ENCODE peak calls at places on chromosomes 6 and 20, in six cellular contexts. N is choroid plexus epithelial cell, E is fibroblast of mammary gland, K is right atrium auricular region, C is astrocyte of the cerebellum, F is breast epithelium. X is an unnamed sample.
A peak's percentile ranks its signal among the peaks of the same experiment; 100 is the strongest.

GRCh38 chr20:47784599-47785320 is 521 bp downstream of the SULF2 start:
- DNase-seq in N (peak; percentile 36), E (peak; percentile 32), K (peak; percentile 66), C (no peak), F (no peak), X (peak; percentile 40)

GRCh38 chr20:370151-370600 is 10.4 kb upstream of the TRIB3 start:
- DNase-seq in N (no peak), E (no peak), K (no peak), C (no peak), F (no peak), X (no peak)

GRCh38 chr6:38495511-38495910 is 144.2 kb downstream of the BTBD9 start:
- DNase-seq in N (no peak), E (no peak), K (no peak), C (no peak), F (no peak), X (no peak)

GRCh38 chr20:62702886-62703852 is 5.5 kb upstream of the NTSR1 start:
- DNase-seq in N (peak; percentile 80), E (peak; percentile 95), K (no peak), C (peak; percentile 47), F (no peak), X (peak; percentile 85)

GRCh38 chr6:18904681-18905080 is 517.5 kb downstream of the RNF144B start:
- DNase-seq in N (no peak), E (no peak), K (no peak), C (no peak), F (no peak), X (no peak)

GRCh38 chr6:154350293-154350692 is 6.3 kb downstream of the IPCEF1 start:
- DNase-seq in N (no peak), E (peak; percentile 44), K (no peak), C (no peak), F (no peak), X (no peak)

GRCh38 chr20:47351643-47352331 is 4.7 kb downstream of the ZMYND8 start:
- DNase-seq in N (no peak), E (no peak), K (no peak), C (no peak), F (no peak), X (no peak)

GRCh38 chr6:166162599-166163342 is 4.9 kb downstream of the TBXT start:
- DNase-seq in N (no peak), E (no peak), K (no peak), C (no peak), F (no peak), X (no peak)

GRCh38 chr20:31449511-31450128 is 9.2 kb downstream of the DEFB123 start:
- DNase-seq in N (no peak), E (no peak), K (no peak), C (no peak), F (no peak), X (no peak)

GRCh38 chr6:2952557-2953095 is 18.7 kb downstream of the SERPINB6 start:
- DNase-seq in N (peak; percentile 83), E (peak; percentile 83), K (peak; percentile 77), C (peak; percentile 68), F (peak; percentile 69), X (peak; percentile 91)

GRCh38 chr20:23298926-23299672 is 51.5 kb upstream of the NXT1 start:
- DNase-seq in N (peak; percentile 53), E (peak; percentile 53), K (no peak), C (no peak), F (no peak), X (no peak)

GRCh38 chr6:47197672-47198640 is 111.7 kb downstream of the TNFRSF21 start:
- DNase-seq in N (no peak), E (no peak), K (no peak), C (no peak), F (no peak), X (peak; percentile 17)

GRCh38 chr20:36644713-36645109 is 1.3 kb downstream of the SLA2 start:
- DNase-seq in N (no peak), E (no peak), K (no peak), C (no peak), F (no peak), X (no peak)

GRCh38 chr6:133896344-133896721 is 7.4 kb downstream of the TCF21 start:
- DNase-seq in N (no peak), E (no peak), K (no peak), C (no peak), F (no peak), X (no peak)

GRCh38 chr6:4958624-4959023 is 45.2 kb downstream of the RPP40 start:
- DNase-seq in N (no peak), E (no peak), K (no peak), C (no peak), F (no peak), X (no peak)

GRCh38 chr6:2976571-2977085 is 5.3 kb upstream of the SERPINB6 start:
- DNase-seq in N (peak; percentile 53), E (peak; percentile 93), K (no peak), C (peak; percentile 62), F (no peak), X (peak; percentile 81)

GRCh38 chr20:58760881-58761280 is 68.3 kb downstream of the NPEPL1 start:
- DNase-seq in N (no peak), E (no peak), K (no peak), C (no peak), F (no peak), X (no peak)

GRCh38 chr20:7657569-7657968 is 282.7 kb downstream of the HAO1 start:
- DNase-seq in N (no peak), E (no peak), K (no peak), C (no peak), F (no peak), X (peak; percentile 28)

GRCh38 chr20:49880724-49881445 is 34.4 kb downstream of the SPATA2 start:
- DNase-seq in N (no peak), E (no peak), K (no peak), C (no peak), F (no peak), X (no peak)

GRCh38 chr6:139153876-139154275 is 19.0 kb downstream of the HECA start:
- DNase-seq in N (peak; percentile 71), E (peak; percentile 77), K (no peak), C (peak; percentile 61), F (no peak), X (peak; percentile 53)

GRCh38 chr20:36252511-36252910 is 16.2 kb downstream of the AAR2 start:
- DNase-seq in N (no peak), E (no peak), K (no peak), C (no peak), F (no peak), X (no peak)

GRCh38 chr6:88982720-88983119 is 19.3 kb upstream of the RNGTT start:
- DNase-seq in N (peak; percentile 85), E (peak; percentile 94), K (peak; percentile 77), C (peak; percentile 90), F (no peak), X (peak; percentile 78)

GRCh38 chr20:3890410-3890751 is 1.2 kb downstream of the PANK2 start:
- DNase-seq in N (peak; percentile 47), E (peak; percentile 57), K (no peak), C (no peak), F (no peak), X (peak; percentile 52)

DNA sequence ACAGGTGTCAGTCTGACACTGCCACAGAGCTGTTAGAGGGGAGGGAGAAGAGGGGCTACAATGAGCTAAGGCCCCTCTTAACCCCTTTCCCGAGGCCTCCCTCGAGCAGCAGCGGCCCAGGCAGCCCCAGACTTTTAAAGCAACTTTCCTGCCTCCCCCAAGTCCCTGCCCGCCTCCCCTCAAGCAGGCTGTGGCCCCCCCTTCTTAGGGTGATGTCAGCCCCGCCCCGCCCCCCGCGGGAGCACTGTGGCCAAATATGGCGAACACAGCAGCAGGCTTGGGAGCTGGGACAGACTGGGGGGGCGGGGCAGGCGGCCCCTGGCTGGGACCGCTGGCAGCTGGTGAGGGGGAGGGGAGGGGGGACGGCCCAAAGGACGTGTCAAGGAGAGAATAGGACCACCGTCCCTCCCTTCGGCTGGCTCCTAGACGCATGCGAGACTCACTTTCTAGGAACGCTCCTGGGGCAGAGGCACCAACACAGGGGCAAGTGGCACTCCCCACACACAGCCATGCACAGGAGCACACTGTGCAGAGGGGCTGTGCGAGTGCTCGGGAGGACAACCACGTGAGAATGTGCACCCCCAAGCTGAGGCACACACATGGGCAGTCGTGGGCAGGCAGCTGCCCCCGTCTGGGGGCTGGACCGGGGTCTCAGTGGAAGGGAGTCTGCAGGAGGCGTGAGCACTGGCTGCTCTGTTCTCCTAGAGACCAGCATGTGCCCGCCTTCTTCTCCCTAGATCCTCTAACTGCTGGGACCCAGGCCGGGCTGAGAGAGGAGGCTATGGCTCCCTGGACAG is 6.7 kb downstream of the TEAD3 start:
- DNase-seq in N (peak; percentile 53), E (peak; percentile 47), K (peak; percentile 77), C (no peak), F (peak; percentile 70), X (peak; percentile 77)
- H3K4me3 ChIP-seq in N (no peak overlapping the region), E (no peak overlapping the region), K (no peak overlapping the region), C (peak overlapping the region; percentile 1), F (peak overlapping the region; percentile 28), X (peak overlapping the region; percentile 14)

DNA sequence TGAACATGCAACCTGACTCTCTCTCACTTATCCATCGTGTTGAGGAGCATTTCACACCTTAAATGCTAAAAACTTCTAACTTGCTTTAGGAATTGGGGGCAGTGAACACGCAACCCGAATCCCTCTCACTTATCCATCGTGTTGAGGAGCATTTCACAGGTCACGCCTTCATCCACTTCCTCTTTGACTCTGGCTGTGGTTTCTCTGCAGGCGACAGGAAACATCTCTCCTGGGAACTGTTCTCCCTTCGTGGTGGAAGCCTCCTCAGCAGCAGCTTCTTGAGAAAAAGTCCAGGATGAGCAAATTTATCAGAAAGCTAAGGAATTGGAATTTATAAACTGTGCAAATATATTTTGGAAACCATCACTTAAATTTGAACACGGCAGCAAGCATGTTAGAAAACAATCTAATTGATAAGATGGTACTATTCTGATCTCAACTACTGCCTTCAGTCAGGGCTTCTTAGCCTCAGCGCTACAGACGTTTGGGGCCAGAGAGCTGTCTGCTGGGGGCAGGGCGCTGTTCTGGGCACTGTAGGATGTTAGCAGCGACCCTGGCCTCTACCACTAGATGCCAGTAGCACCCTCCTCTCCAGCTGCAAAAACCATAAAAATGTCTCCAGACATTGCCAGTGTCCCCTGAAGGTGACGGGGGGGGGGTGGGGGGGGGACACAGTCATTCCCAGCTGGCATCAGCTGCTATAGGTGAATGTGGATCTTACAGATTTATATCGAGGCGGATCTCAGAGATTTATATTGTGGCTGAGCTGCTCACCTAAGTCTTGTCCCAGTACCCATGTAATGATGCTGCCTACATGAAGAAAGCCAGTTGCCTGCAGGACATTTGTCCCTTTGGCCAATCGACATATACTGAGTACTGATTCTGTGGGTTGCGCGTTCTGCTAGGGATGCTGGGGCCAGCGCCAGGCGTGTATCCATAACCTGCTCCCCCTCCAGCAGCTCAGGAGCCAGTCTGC is 26.2 kb downstream of the CTCFL start:
- DNase-seq in N (peak; percentile 23), E (no peak), K (no peak), C (no peak), F (no peak), X (peak; percentile 3)
- TF ChIP-seq CTCF in N (peak; percentile 46), E (peak; percentile 14), K (peak; percentile 35), C (peak; percentile 45), F (no peak), X (peak; percentile 26)

DNA sequence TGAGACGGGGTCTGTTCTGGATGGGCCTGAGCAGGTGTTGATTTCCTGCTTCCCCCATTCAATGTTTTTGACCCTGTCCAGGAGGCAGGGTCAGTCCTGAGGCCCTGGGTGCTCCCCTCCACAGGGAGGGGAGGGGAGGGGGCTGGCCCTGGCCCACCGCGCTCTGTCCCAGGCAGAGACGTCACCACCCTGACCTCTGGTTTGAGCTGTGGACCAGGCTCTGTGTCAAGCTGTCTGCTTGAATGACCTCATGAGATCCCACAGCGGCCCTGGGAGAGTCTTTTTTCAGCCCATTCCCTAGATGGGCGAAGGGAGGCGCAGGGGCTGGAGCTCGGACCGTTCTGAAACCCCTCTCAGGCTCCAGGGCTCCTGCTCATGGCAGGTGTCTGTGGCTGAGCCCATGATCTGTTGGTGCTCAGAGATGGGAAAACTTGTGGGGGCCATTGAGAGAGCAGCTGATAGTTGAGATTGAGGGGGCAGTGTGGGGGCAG is 8.9 kb upstream of the LKAAEAR1 start:
- DNase-seq in N (no peak), E (no peak), K (no peak), C (no peak), F (no peak), X (no peak)
- H3K4me3 ChIP-seq in N (no peak overlapping the region), E (no peak overlapping the region), K (no peak overlapping the region), C (no peak overlapping the region), F (no peak overlapping the region), X (no peak overlapping the region)

GRCh38 chr6:109440325-109441068 is at the start of the genes PPIL6 and SMPD2:
- DNase-seq in N (peak; percentile 91), E (peak; percentile 84), K (peak; percentile 88), C (peak; percentile 68), F (peak; percentile 76), X (peak; percentile 92)
- TF ChIP-seq CTCF in N (peak; percentile 18), E (no peak), K (peak; percentile 46), C (peak; percentile 9), F (no peak), X (peak; percentile 35)